ENCODE peak calls at places on chromosomes 3 and 15, in eight cellular contexts. V is mammary epithelial cell, A is tibial nerve, H is AG09309, P is IMR-90, Y is heart left ventricle, E is HFF-Myc, G is astrocyte of the spinal cord. N is an unnamed sample.

GRCh38 chr15:73601449-73602425 is 31.5 kb downstream of the NPTN start:
- DNase-seq in V (peak), H (no peak), E (peak), G (peak), A (peak), Y (peak), P (peak), N (no peak)

GRCh38 chr3:88936837-88937236 is 170.6 kb upstream of the EPHA3 start:
- DNase-seq in E (no peak), V (no peak), G (no peak), A (no peak), H (no peak), P (no peak), Y (no peak), N (no peak)

GRCh38 chr3:20310629-20311028 is 124.6 kb upstream of the SGO1 start:
- DNase-seq in G (no peak), P (no peak), V (no peak), E (no peak), A (no peak), Y (peak), H (no peak), N (no peak)

GRCh38 chr15:39327005-39327725 is 253.7 kb upstream of the THBS1 start:
- DNase-seq in A (peak), P (no peak), V (no peak), G (no peak), Y (no peak), E (no peak), H (no peak), N (no peak)

GRCh38 chr3:150913174-150913922 is 8.1 kb upstream of the MINDY4B start:
- DNase-seq in V (no peak), Y (no peak), A (no peak), G (no peak), H (no peak), P (no peak), E (no peak), N (no peak)

GRCh38 chr3:27658741-27659140 is 63.4 kb downstream of the EOMES start:
- DNase-seq in G (no peak), A (no peak), H (no peak), P (no peak), E (no peak), Y (no peak), V (no peak), N (no peak)

GRCh38 chr3:171266034-171266805 is 194.0 kb downstream of the TNIK start:
- DNase-seq in G (no peak), H (no peak), Y (no peak), P (peak), E (no peak), A (no peak), V (no peak), N (no peak)

GRCh38 chr15:79041598-79042175 is 48.9 kb downstream of the RASGRF1 start:
- DNase-seq in H (no peak), G (no peak), A (no peak), E (no peak), V (no peak), P (no peak), Y (no peak), N (no peak)

GRCh38 chr3:11910971-11911531 is 64.4 kb upstream of the TAMM41 start:
- DNase-seq in P (no peak), H (no peak), E (no peak), Y (no peak), G (no peak), V (no peak), A (no peak), N (no peak)

GRCh38 chr3:48647714-48648113 is 12.5 kb upstream of the SLC26A6 start:
- DNase-seq in E (no peak), P (no peak), V (no peak), G (no peak), A (no peak), Y (no peak), H (no peak), N (no peak)

GRCh38 chr3:115788921-115789470 is 165.7 kb downstream of the GAP43 start:
- DNase-seq in E (peak), P (peak), Y (no peak), A (no peak), H (peak), V (peak), G (peak), N (peak)

GRCh38 chr3:43883729-43884396 is 193.1 kb downstream of the ABHD5 start:
- DNase-seq in A (no peak), P (no peak), Y (peak), V (no peak), H (no peak), E (no peak), G (no peak), N (no peak)

GRCh38 chr15:68249058-68249713 is 19.7 kb upstream of the CLN6 start:
- DNase-seq in A (no peak), P (no peak), E (no peak), V (no peak), G (no peak), Y (no peak), H (no peak), N (no peak)

GRCh38 chr3:136818191-136818850 is 605 bp upstream of the SLC35G2 start:
- DNase-seq in E (peak), A (peak), Y (peak), V (no peak), P (peak), G (peak), H (peak), N (no peak)

GRCh38 chr15:51274956-51275355 is 63.4 kb downstream of the CYP19A1 start:
- DNase-seq in P (no peak), Y (no peak), H (no peak), E (no peak), A (no peak), G (no peak), V (no peak), N (no peak)

GRCh38 chr15:25178835-25179672 is 224.3 kb downstream of the SNRPN start:
- DNase-seq in V (no peak), A (no peak), E (no peak), P (no peak), G (no peak), H (no peak), Y (peak), N (no peak)

GRCh38 chr3:135633078-135633477 is 332.4 kb upstream of the PPP2R3A start:
- DNase-seq in V (no peak), H (no peak), Y (no peak), E (no peak), G (no peak), A (no peak), P (no peak), N (no peak)

GRCh38 chr15:60118146-60118545 is 114.0 kb downstream of the FOXB1 start:
- DNase-seq in A (no peak), G (no peak), Y (no peak), P (no peak), H (no peak), V (no peak), E (no peak), N (no peak)

GRCh38 chr15:86615816-86616215 is 536.1 kb downstream of the AGBL1 start:
- DNase-seq in G (no peak), E (no peak), Y (no peak), P (no peak), V (no peak), A (no peak), H (no peak), N (no peak)

GRCh38 chr3:115571413-115571812 is 51.9 kb upstream of the GAP43 start:
- DNase-seq in Y (no peak), H (no peak), A (no peak), G (no peak), V (no peak), P (no peak), E (no peak), N (no peak)

GRCh38 chr3:172329070-172329469 is 119.2 kb downstream of the GHSR start:
- DNase-seq in V (no peak), Y (no peak), H (no peak), E (no peak), P (no peak), G (no peak), A (no peak), N (no peak)

GRCh38 chr3:13016083-13016725 is 57.0 kb downstream of the IQSEC1 start:
- DNase-seq in G (no peak), V (no peak), Y (peak), A (peak), H (no peak), P (no peak), E (no peak), N (no peak)

GRCh38 chr3:126451511-126451910 is 24.2 kb downstream of the ZXDC start:
- DNase-seq in P (no peak), V (no peak), G (no peak), Y (peak), A (no peak), E (no peak), H (no peak), N (no peak)

GRCh38 chr3:67329358-67329757 is 325.1 kb downstream of the SUCLG2 start:
- DNase-seq in E (no peak), A (no peak), G (no peak), Y (no peak), P (no peak), H (no peak), V (no peak), N (no peak)

GRCh38 chr3:142029052-142029642 is 120.2 kb downstream of the TFDP2 start:
- DNase-seq in H (no peak), A (no peak), Y (no peak), P (no peak), V (no peak), G (no peak), E (no peak), N (no peak)

GRCh38 chr15:25711691-25712090 is 151.4 kb downstream of the ATP10A start:
- DNase-seq in Y (no peak), A (no peak), H (no peak), G (no peak), V (no peak), E (no peak), P (no peak), N (no peak)

GRCh38 chr15:35657679-35658201 is 111.8 kb upstream of the DPH6 start:
- DNase-seq in V (peak), A (no peak), P (peak), Y (no peak), E (no peak), G (peak), H (peak), N (peak)

GRCh38 chr15:61750271-61751084 is 309.8 kb downstream of the VPS13C start:
- DNase-seq in H (no peak), P (no peak), V (no peak), G (no peak), A (no peak), E (no peak), Y (no peak), N (no peak)

DNA sequence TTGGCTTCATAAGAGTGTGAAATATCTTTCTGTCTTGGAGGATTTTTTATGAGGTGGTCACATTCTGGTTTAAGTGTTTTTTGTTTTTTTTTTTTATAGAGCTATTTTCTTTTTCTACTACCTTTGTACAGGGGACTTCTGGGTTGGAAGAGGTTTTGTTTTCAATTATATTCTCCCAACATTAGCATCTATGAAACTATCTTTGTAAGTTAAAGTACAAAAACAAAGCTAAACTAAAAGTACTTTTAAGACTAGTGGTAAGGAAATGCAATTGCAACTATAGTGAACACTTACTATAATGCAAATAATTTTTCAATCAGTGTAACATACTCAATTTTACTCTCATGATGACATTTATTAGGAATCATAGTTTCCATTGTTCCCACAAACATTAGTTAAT is 688.2 kb downstream of the SI start:
- DNase-seq in E (no peak), A (no peak), P (no peak), V (no peak), H (no peak), G (no peak), Y (no peak), N (no peak)
- TF ChIP-seq CTCF in E (no peak), A (no peak), P (no peak), V (peak), H (no peak), G (no peak), Y (no peak), N (no peak)

DNA sequence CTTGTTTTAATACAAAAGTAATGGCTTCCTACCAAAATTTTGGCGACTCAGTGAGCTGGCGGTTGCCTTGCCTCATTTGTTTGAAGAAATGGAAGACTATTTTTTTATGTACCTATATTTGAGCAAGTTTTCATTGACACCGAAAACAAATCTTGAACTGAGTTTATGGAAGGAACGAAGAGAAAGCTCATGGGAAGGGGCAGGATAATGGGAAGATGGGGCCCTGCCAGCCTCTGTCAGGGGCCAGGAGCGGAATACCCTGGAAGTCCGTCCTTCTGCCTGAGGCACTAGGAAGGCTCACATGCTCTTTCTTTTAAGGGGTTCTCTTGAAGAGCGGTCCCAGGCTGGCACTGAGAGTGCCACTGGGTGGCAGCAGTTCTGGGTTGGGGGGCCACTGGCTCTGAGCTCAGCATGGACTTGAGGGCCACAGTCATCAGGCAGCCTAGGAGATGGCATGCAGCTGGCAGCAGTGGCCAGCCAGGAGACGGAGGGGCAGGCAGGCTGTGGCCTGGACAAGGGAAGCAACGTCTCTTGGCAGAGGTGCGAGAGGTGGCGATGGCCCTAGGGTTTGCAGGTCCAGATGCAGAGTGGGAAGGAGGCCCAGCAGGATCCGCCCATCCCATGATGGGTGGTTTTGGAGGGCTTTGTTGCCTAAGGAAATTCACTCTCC is 41.6 kb downstream of the ISG20 start:
- DNase-seq in Y (no peak), E (no peak), V (no peak), H (no peak), G (no peak), A (no peak), P (no peak), N (no peak)
- TF ChIP-seq CTCF in Y (no peak), E (no peak), V (no peak), H (no peak), G (no peak), A (no peak), P (no peak), N (no peak)

GRCh38 chr3:113304856-113305540 is 93.6 kb downstream of the BOC start:
- DNase-seq in A (no peak), G (no peak), Y (no peak), E (no peak), H (no peak), P (peak), V (no peak), N (no peak)
- TF ChIP-seq CTCF in A (no peak), G (no peak), Y (no peak), E (no peak), H (no peak), P (no peak), V (no peak), N (no peak)

GRCh38 chr3:170117134-170117533 is 64.4 kb downstream of the PHC3 start:
- DNase-seq in A (no peak), H (no peak), G (peak), Y (no peak), E (no peak), V (peak), P (no peak), N (no peak)
- TF ChIP-seq CTCF in A (no peak), H (peak), G (peak), Y (no peak), E (no peak), V (peak), P (peak), N (peak)

GRCh38 chr3:163490119-163490518 is 1588.2 kb downstream of the SI start:
- DNase-seq in E (no peak), Y (no peak), G (peak), A (no peak), V (peak), H (no peak), P (no peak), N (no peak)
- TF ChIP-seq CTCF in E (peak), Y (no peak), G (peak), A (no peak), V (peak), H (peak), P (peak), N (peak)

GRCh38 chr15:91553455-91553854 is 300.1 kb upstream of the SLCO3A1 start:
- DNase-seq in E (no peak), Y (no peak), V (no peak), H (no peak), G (no peak), P (no peak), A (no peak), N (no peak)
- TF ChIP-seq CTCF in E (no peak), Y (no peak), V (no peak), H (no peak), G (no peak), P (no peak), A (no peak), N (no peak)

GRCh38 chr15:33148129-33148850 is 46.2 kb downstream of the FMN1 start:
- DNase-seq in Y (no peak), E (no peak), H (no peak), P (no peak), A (no peak), V (no peak), G (no peak), N (no peak)
- TF ChIP-seq CTCF in Y (no peak), E (no peak), H (no peak), P (no peak), A (no peak), V (no peak), G (no peak), N (no peak)

N was measured in AG04449.